ENCODE peak calls at places on chromosomes 5 and 9, in seven cellular contexts. S is WERI-Rb-1; J is CD4-positive, alpha-beta memory T cell; H is brain microvascular endothelial cell; V is skeletal muscle cell; P is fibroblast of lung; X is H1. B is an unnamed sample.

GRCh38 chr5:17218353-17219005 is 1.0 kb downstream of the BASP1 start:
- DNase-seq in P (peak), H (peak), J (no peak), V (no peak), X (peak), S (no peak), B (no peak)

GRCh38 chr9:89635007-89635742 is 30.4 kb downstream of the GADD45G start:
- DNase-seq in H (peak), S (no peak), V (peak), P (peak), X (no peak), J (no peak), B (no peak)

GRCh38 chr5:39140558-39141168 is 66.5 kb upstream of the RICTOR start:
- DNase-seq in H (no peak), X (no peak), J (no peak), V (no peak), S (no peak), P (no peak), B (no peak)

GRCh38 chr5:123035320-123035949 is 1.1 kb downstream of the PPIC start:
- DNase-seq in H (peak), P (peak), V (no peak), J (no peak), S (peak), X (peak), B (no peak)

GRCh38 chr9:71987471-71988371 is 72.7 kb downstream of the C9orf57 start:
- DNase-seq in P (no peak), V (no peak), J (no peak), S (no peak), H (no peak), X (peak), B (no peak)

GRCh38 chr9:129109952-129110739 is 447 bp downstream of the CRAT start:
- DNase-seq in V (no peak), S (peak), P (peak), J (no peak), H (no peak), X (peak), B (no peak)

GRCh38 chr5:180344393-180344999 is 8.6 kb downstream of the GFPT2 start:
- DNase-seq in H (no peak), X (no peak), V (no peak), P (no peak), J (no peak), S (no peak), B (no peak)

GRCh38 chr9:116644099-116644688 is 42.9 kb upstream of the TRIM32 start:
- DNase-seq in X (no peak), S (no peak), V (peak), P (peak), J (no peak), H (peak), B (no peak)

GRCh38 chr5:1468247-1468612 is 23.0 kb upstream of the SLC6A3 start:
- DNase-seq in H (no peak), S (peak), P (peak), V (no peak), J (no peak), X (peak), B (peak)

GRCh38 chr9:137067860-137068538 is 2.4 kb downstream of the SAPCD2 start:
- DNase-seq in S (peak), P (peak), X (peak), H (peak), V (no peak), J (peak), B (peak)

GRCh38 chr9:137070201-137070905 is at the start of gene SAPCD2:
- DNase-seq in P (peak), H (peak), J (peak), X (peak), S (peak), V (peak), B (peak)

GRCh38 chr9:137070906-137071275 is 534 bp upstream of the SAPCD2 start:
- DNase-seq in H (no peak), P (no peak), X (peak), S (peak), J (no peak), V (no peak), B (no peak)

GRCh38 chr9:137068539-137069507 is 1.5 kb downstream of the SAPCD2 start:
- DNase-seq in V (no peak), X (no peak), H (no peak), J (no peak), S (no peak), P (no peak), B (no peak)

GRCh38 chr9:137069508-137070071 is 767 bp downstream of the SAPCD2 start:
- DNase-seq in X (no peak), S (no peak), J (no peak), V (no peak), H (no peak), P (no peak), B (no peak)
- H3K4me3 ChIP-seq in X (peak), S (peak), J (no peak), V (peak), H (peak), P (peak), B (peak)

GRCh38 chr5:35926389-35927051 is 11.9 kb downstream of the CAPSL start:
- DNase-seq in P (peak), H (peak), X (peak), J (peak), S (peak), V (peak), B (peak)
- H3K4me3 ChIP-seq in P (peak), H (no peak), X (no peak), J (no peak), S (no peak), V (no peak), B (no peak)

GRCh38 chr5:58902305-58902704 is 319.4 kb downstream of the RAB3C start:
- DNase-seq in S (no peak), H (no peak), J (no peak), X (no peak), V (no peak), P (no peak), B (no peak)

GRCh38 chr5:58902765-58903164 is 319.9 kb downstream of the RAB3C start:
- DNase-seq in X (no peak), S (peak), P (peak), H (no peak), J (no peak), V (no peak), B (no peak)

GRCh38 chr5:58901271-58901670 is 318.4 kb downstream of the RAB3C start:
- DNase-seq in H (no peak), V (no peak), X (no peak), S (no peak), J (no peak), P (no peak), B (no peak)

GRCh38 chr5:58904737-58905136 is 321.9 kb downstream of the RAB3C start:
- DNase-seq in H (no peak), S (no peak), X (no peak), V (no peak), J (no peak), P (no peak), B (no peak)

GRCh38 chr5:58905944-58906343 is 323.1 kb downstream of the RAB3C start:
- DNase-seq in V (no peak), S (no peak), H (no peak), X (no peak), P (no peak), J (no peak), B (no peak)
- H3K4me3 ChIP-seq in V (no peak), S (no peak), H (no peak), X (no peak), P (no peak), J (no peak), B (no peak)

GRCh38 chr5:74629326-74629725 is 11.2 kb downstream of the ENC1 start:
- DNase-seq in X (no peak), J (no peak), S (no peak), H (no peak), P (no peak), V (no peak), B (no peak)

GRCh38 chr5:74627511-74628120 is 12.9 kb downstream of the ENC1 start:
- DNase-seq in P (no peak), S (no peak), V (no peak), X (no peak), J (no peak), H (no peak), B (no peak)

GRCh38 chr5:74631088-74631960 is 9.2 kb downstream of the ENC1 start:
- DNase-seq in S (no peak), H (peak), J (peak), P (peak), X (no peak), V (no peak), B (no peak)

GRCh38 chr5:74632947-74633356 is 7.6 kb downstream of the ENC1 start:
- DNase-seq in X (no peak), J (no peak), S (no peak), P (peak), V (no peak), H (peak), B (no peak)

GRCh38 chr5:74630387-74631087 is 10.0 kb downstream of the ENC1 start:
- DNase-seq in S (no peak), V (peak), X (no peak), P (peak), J (peak), H (peak), B (no peak)
- H3K4me3 ChIP-seq in S (no peak), V (no peak), X (no peak), P (no peak), J (no peak), H (no peak), B (no peak)

DNA sequence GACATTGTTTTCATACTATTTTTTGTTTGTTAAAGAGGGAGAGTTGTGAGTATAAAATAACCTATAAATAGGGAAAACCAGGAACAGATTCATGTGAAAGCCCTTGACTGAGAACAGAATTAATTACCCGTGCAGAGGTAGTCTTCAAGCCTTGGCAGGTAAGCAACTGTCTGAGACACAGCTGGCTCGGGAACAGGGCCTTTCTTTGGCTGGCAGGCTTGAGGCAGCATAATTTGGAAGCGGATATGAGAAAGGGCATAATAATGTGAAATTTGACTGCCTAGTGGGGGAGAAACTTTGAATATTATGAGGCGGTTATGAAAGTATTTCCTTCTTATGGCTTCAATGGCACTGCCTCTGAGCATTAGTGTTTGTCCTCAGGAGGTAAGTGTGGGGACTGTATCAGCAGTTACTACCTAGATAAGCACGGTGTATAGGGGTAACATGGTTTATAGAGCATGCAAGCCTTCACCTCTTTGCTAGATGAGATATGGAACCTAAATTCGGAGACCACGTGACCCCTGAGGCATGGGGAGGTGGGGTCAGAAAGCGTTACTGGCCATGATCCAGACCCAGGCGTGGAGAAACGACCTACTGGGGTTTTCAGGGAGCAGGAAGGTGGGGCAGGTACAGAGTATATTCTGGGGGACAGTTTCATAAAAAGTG is 210.2 kb upstream of the GAS1 start:
- DNase-seq in X (no peak), J (no peak), H (no peak), S (no peak), V (no peak), P (no peak), B (no peak)
- H3K4me3 ChIP-seq in X (no peak), J (no peak), H (no peak), S (no peak), V (no peak), P (no peak), B (no peak)

DNA sequence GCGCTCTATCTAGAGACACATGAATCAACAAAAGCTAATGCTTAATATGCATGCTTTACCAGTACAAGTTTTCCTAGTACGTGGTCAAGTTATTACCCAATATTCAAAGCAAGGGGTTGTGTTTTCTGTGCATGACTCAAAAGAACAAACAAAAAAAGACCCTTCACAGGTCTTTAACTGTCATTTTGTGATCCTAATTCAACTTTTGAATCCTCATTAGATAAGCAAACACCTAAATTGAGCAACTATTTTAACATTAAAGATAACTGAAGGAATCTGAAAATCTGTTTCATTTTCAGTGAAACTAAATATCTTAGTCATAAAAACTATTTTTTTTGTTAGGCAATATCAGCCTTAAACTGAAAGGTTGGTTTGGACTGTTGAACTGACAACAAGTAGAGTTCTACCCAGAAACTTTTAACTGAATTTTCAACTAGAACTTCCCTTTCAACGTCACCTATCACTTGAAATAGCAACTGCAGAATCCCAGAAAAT is 12.5 kb downstream of the ST8SIA4 start:
- DNase-seq in J (no peak), X (no peak), H (no peak), V (no peak), S (no peak), P (peak), B (no peak)
- H3K4me3 ChIP-seq in J (no peak), X (no peak), H (no peak), V (no peak), S (no peak), P (no peak), B (peak)